ENCODE peak calls at places on chromosomes 13 and 19, in six cellular contexts. Q is GOT3; R is NCI-H1436; A is stimulated activated CD4-positive, alpha-beta T cell treated with anti-CD3 and anti-CD28 coated beads, Interleukin-12 subunit alpha, Interleukin-12 subunit beta, amount 100 ng/mL, for 48 hours; N is D341Med; O is SHP77 treated with DMSO at 0.1 percent for 48 hours. F is an unnamed sample.

GRCh38 chr19:19530423-19530804 is 1.7 kb downstream of the YJEFN3 start:
- DNase-seq in A (no peak), O (no peak), N (no peak), Q (no peak), R (no peak), F (no peak)

GRCh38 chr13:99347335-99347878 is 40.2 kb upstream of the GPR183 start:
- DNase-seq in O (no peak), R (no peak), N (no peak), Q (no peak), A (no peak), F (no peak)

GRCh38 chr13:110702591-110703526 is 3.1 kb downstream of the CARS2 start:
- DNase-seq in Q (no peak), N (no peak), A (no peak), O (no peak), R (no peak), F (no peak)

GRCh38 chr19:33196446-33197193 is 2.5 kb downstream of the LRP3 start:
- DNase-seq in N (peak), O (no peak), R (no peak), Q (no peak), A (no peak), F (no peak)

GRCh38 chr19:48481191-48481500 is 12.0 kb downstream of the CYTH2 start:
- DNase-seq in O (no peak), Q (no peak), R (no peak), A (no peak), N (no peak), F (no peak)

GRCh38 chr19:43773725-43774102 is 7.1 kb downstream of the KCNN4 start:
- DNase-seq in A (no peak), Q (no peak), N (no peak), O (no peak), R (no peak), F (no peak)

GRCh38 chr19:41175825-41176734 is 16.9 kb upstream of the CYP2S1 start:
- DNase-seq in Q (no peak), O (no peak), N (no peak), A (no peak), R (no peak), F (peak)

GRCh38 chr19:46378268-46378667 is 31.4 kb downstream of the PPP5C start:
- DNase-seq in A (no peak), N (no peak), R (no peak), Q (no peak), O (no peak), F (no peak)

GRCh38 chr19:41311072-41311471 is 1.1 kb downstream of the CCDC97 start:
- DNase-seq in Q (no peak), O (no peak), N (no peak), A (no peak), R (no peak), F (no peak)

GRCh38 chr13:50376895-50377575 is 361.8 kb downstream of the KCNRG start:
- DNase-seq in O (no peak), R (no peak), A (no peak), Q (no peak), N (no peak), F (peak)

GRCh38 chr19:31126236-31126635 is 223.0 kb downstream of the TSHZ3 start:
- DNase-seq in R (no peak), Q (no peak), A (no peak), O (no peak), N (no peak), F (no peak)

GRCh38 chr13:98909016-98909415 is 68.8 kb downstream of the DOCK9 start:
- DNase-seq in A (no peak), Q (no peak), N (no peak), R (no peak), O (no peak), F (no peak)

GRCh38 chr13:18944501-18945068 is 237.0 kb downstream of the TUBA3C start:
- DNase-seq in O (no peak), Q (no peak), R (no peak), N (peak), A (no peak), F (no peak)

GRCh38 chr19:6003976-6004375 is 26.0 kb upstream of the RANBP3 start:
- DNase-seq in R (no peak), Q (no peak), N (no peak), A (no peak), O (no peak), F (no peak)

GRCh38 chr19:13068064-13068807 is 34.4 kb downstream of the LYL1 start:
- DNase-seq in R (no peak), A (no peak), Q (no peak), N (no peak), O (no peak), F (peak)

GRCh38 chr19:17560205-17560595 is 4.8 kb downstream of the COLGALT1 start:
- DNase-seq in N (no peak), A (no peak), O (no peak), Q (no peak), R (no peak), F (no peak)

GRCh38 chr19:10110972-10111317 is 548 bp upstream of the P2RY11 start:
- DNase-seq in R (no peak), O (no peak), N (no peak), A (no peak), Q (no peak), F (no peak)

GRCh38 chr19:1363599-1363998 is 20.1 kb upstream of the NDUFS7 start:
- DNase-seq in N (no peak), Q (no peak), O (no peak), R (no peak), A (no peak), F (no peak)

F was measured in amygdala.